ENCODE peak calls at places on chromosomes 6 and 20, in seven cellular contexts. V is neural progenitor cell; R is astrocyte of the cerebellum; M is CD8-positive, alpha-beta T cell; T is tibial nerve; F is heart right ventricle; Q is IMR-90. S is an unnamed sample.

GRCh38 chr6:154123131-154123530 is 84.1 kb downstream of the OPRM1 start:
- DNase-seq in V (peak), R (no peak), M (no peak), T (no peak), F (no peak), Q (no peak), S (no peak)

GRCh38 chr6:3195695-3196497 is 31.6 kb downstream of the TUBB2B start:
- DNase-seq in V (peak), R (no peak), M (no peak), T (no peak), F (no peak), Q (no peak), S (no peak)

GRCh38 chr20:50967621-50968020 is 9.0 kb downstream of the MOCS3 start:
- DNase-seq in V (peak), R (no peak), M (no peak), T (no peak), F (no peak), Q (no peak), S (no peak)

GRCh38 chr6:12753034-12753433 is 36.5 kb downstream of the PHACTR1 start:
- DNase-seq in V (no peak), R (no peak), M (no peak), T (no peak), F (no peak), Q (no peak), S (no peak)

GRCh38 chr6:33759887-33760629 is 13.4 kb upstream of the IP6K3 start:
- DNase-seq in V (no peak), R (no peak), M (no peak), T (no peak), F (no peak), Q (no peak), S (no peak)

GRCh38 chr20:57145089-57145631 is 121.3 kb downstream of the BMP7 start:
- DNase-seq in V (no peak), R (no peak), M (no peak), T (no peak), F (no peak), Q (no peak), S (no peak)

GRCh38 chr20:63696311-63696627 is 183 bp upstream of the TNFRSF6B start:
- DNase-seq in V (peak), R (no peak), M (no peak), T (no peak), F (no peak), Q (no peak), S (no peak)

GRCh38 chr6:77136086-77136485 is 327.2 kb downstream of the HTR1B start:
- DNase-seq in V (no peak), R (no peak), M (no peak), T (no peak), F (no peak), Q (peak), S (no peak)

GRCh38 chr6:99434702-99435530 is 9.8 kb upstream of the PNISR start:
- DNase-seq in V (no peak), R (peak), M (no peak), T (no peak), F (no peak), Q (peak), S (no peak)

GRCh38 chr6:82704048-82704447 is 340.4 kb downstream of the TPBG start:
- DNase-seq in V (no peak), R (no peak), M (no peak), T (no peak), F (no peak), Q (no peak), S (no peak)

GRCh38 chr20:57671662-57672061 is 38.2 kb downstream of the PMEPA1 start:
- DNase-seq in V (no peak), R (no peak), M (no peak), T (no peak), F (no peak), Q (no peak), S (no peak)

GRCh38 chr6:4355241-4355640 is 219.9 kb upstream of the ECI2 start:
- DNase-seq in V (peak), R (no peak), M (no peak), T (no peak), F (no peak), Q (peak), S (peak)

GRCh38 chr6:103002282-103002681 is 1608.8 kb downstream of the GRIK2 start:
- DNase-seq in V (no peak), R (no peak), M (no peak), T (no peak), F (no peak), Q (no peak), S (no peak)

GRCh38 chr6:39929039-39929732 is 5.1 kb downstream of the MOCS1 start:
- DNase-seq in V (no peak), R (no peak), M (no peak), T (no peak), F (no peak), Q (no peak), S (no peak)

GRCh38 chr6:53201270-53201669 is 52.6 kb upstream of the GCM1 start:
- DNase-seq in V (no peak), R (no peak), M (no peak), T (no peak), F (no peak), Q (no peak), S (no peak)

GRCh38 chr20:8423482-8423881 is 291.4 kb downstream of the PLCB1 start:
- DNase-seq in V (no peak), R (no peak), M (no peak), T (no peak), F (no peak), Q (no peak), S (no peak)

GRCh38 chr6:14454467-14454763 is 336.8 kb downstream of the CD83 start:
- DNase-seq in V (no peak), R (no peak), M (no peak), T (no peak), F (no peak), Q (no peak), S (no peak)

GRCh38 chr6:170250981-170251775 is 39.7 kb downstream of the DLL1 start:
- DNase-seq in V (no peak), R (no peak), M (no peak), T (no peak), F (no peak), Q (no peak), S (no peak)

GRCh38 chr6:95232477-95232876 is 344.9 kb upstream of the MANEA start:
- DNase-seq in V (no peak), R (no peak), M (no peak), T (no peak), F (no peak), Q (peak), S (no peak)

GRCh38 chr6:160160450-160160849 is 38.8 kb downstream of the SLC22A1 start:
- DNase-seq in V (no peak), R (peak), M (no peak), T (no peak), F (no peak), Q (peak), S (no peak)

GRCh38 chr6:136412410-136412809 is 122.8 kb upstream of the BCLAF1 start:
- DNase-seq in V (no peak), R (no peak), M (no peak), T (no peak), F (no peak), Q (no peak), S (no peak)

GRCh38 chr6:132235596-132236280 is 165.5 kb downstream of the MOXD1 start:
- DNase-seq in V (no peak), R (no peak), M (no peak), T (no peak), F (no peak), Q (no peak), S (no peak)

GRCh38 chr20:37299718-37300529 is 10.5 kb downstream of the MANBAL start:
- DNase-seq in V (no peak), R (peak), M (no peak), T (no peak), F (no peak), Q (peak), S (no peak)

GRCh38 chr20:50313223-50313820 is 122.7 kb downstream of the CEBPB start:
- DNase-seq in V (no peak), R (no peak), M (no peak), T (no peak), F (no peak), Q (peak), S (no peak)

GRCh38 chr6:156579564-156579963 is 197.6 kb upstream of the ARID1B start:
- DNase-seq in V (no peak), R (no peak), M (no peak), T (no peak), F (no peak), Q (no peak), S (no peak)

GRCh38 chr6:7312616-7313504 is at the start of gene SSR1:
- DNase-seq in V (peak), R (peak), M (peak), T (peak), F (peak), Q (peak), S (peak)

GRCh38 chr20:23782366-23782983 is 31.7 kb upstream of the CST1 start:
- DNase-seq in V (peak), R (no peak), M (no peak), T (no peak), F (no peak), Q (peak), S (no peak)

GRCh38 chr6:130981409-130981808 is 81.6 kb downstream of the EPB41L2 start:
- DNase-seq in V (no peak), R (no peak), M (no peak), T (no peak), F (no peak), Q (peak), S (no peak)

GRCh38 chr20:13786143-13786828 is 1.5 kb downstream of the NDUFAF5 start:
- DNase-seq in V (no peak), R (no peak), M (no peak), T (no peak), F (no peak), Q (no peak), S (no peak)

GRCh38 chr6:134979142-134979541 is 29.2 kb upstream of the ALDH8A1 start:
- DNase-seq in V (no peak), R (no peak), M (no peak), T (no peak), F (no peak), Q (no peak), S (no peak)

GRCh38 chr6:111842891-111843290 is 30.4 kb downstream of the FYN start:
- DNase-seq in V (peak), R (no peak), M (no peak), T (no peak), F (no peak), Q (peak), S (no peak)

GRCh38 chr6:34887753-34888440 is at the start of gene TAF11:
- DNase-seq in V (peak), R (peak), M (peak), T (peak), F (peak), Q (peak), S (peak)

GRCh38 chr20:54250691-54251090 is 42.8 kb downstream of the PFDN4 start:
- DNase-seq in V (no peak), R (no peak), M (no peak), T (no peak), F (no peak), Q (no peak), S (no peak)

DNA sequence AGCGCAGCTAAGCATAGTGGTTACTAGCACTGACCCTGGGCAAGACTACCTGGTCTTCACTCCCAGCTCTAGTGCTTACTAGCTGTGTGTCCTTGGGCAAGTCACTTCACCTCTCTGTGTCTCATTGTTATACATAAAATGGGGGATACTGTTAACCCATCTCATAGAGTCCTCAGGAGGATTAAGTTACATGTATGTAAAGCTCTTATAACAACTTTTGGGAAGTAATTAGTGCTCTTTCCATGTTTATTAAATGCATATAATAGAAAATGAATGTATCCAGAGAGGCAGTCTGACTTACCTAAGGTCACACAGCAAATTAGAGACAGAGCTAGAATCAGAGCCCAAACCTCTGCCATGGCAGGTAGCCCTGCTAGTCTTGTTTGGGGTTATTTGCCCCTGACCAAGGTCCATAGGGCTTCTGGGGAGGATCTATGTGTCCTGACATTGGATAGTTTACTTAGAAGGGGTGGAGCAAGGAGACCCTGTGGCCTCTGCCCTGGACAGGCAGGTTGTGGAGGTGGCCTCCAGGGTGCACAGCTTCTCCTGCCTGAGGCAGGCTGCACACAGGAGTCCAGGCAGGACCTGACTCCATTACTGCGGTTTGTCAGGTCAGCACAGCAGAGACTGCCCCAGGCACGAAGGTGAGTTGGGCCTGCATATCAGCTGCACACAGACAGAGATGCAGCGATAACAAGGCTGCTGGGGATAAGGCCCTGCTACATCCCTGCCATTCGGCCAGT is 8.4 kb upstream of the MAPK13 start:
- DNase-seq in V (no peak), R (no peak), M (no peak), T (no peak), F (no peak), Q (no peak), S (no peak)
- H3K4me3 ChIP-seq in V (no peak), R (no peak), M (no peak), T (no peak), F (no peak), Q (no peak), S (no peak)

DNA sequence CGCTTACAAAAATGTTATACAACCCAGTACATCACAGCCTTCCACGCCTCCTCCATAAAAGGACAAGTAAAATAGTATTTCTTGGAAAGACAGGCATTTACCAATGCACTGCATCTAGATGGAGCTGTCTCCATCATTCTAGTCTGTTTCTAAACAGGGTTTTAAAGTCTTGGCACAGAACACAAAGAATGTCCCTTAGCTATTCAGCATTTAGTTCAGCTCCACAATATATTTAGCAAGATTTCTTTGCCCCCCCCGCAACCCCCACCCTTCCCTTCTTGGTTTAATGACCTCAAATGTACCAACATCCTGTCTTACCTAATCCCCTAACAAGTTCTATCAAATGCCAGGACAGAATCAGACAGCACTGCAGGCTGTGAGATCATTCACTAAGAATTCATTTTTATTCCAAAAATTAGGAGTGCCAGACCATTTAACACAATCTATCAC is 198.6 kb downstream of the BACH2 start:
- DNase-seq in V (no peak), R (peak), M (no peak), T (peak), F (peak), Q (peak), S (peak)
- TF ChIP-seq CTCF in V (peak), R (peak), M (no peak), T (peak), F (peak), Q (peak), S (peak)

GRCh38 chr20:21562656-21563055 is 48.8 kb upstream of the NKX2-2 start:
- DNase-seq in V (no peak), R (no peak), M (no peak), T (no peak), F (no peak), Q (no peak), S (no peak)
- H3K4me3 ChIP-seq in V (no peak), R (no peak), M (no peak), T (no peak), F (no peak), Q (no peak), S (no peak)

DNA sequence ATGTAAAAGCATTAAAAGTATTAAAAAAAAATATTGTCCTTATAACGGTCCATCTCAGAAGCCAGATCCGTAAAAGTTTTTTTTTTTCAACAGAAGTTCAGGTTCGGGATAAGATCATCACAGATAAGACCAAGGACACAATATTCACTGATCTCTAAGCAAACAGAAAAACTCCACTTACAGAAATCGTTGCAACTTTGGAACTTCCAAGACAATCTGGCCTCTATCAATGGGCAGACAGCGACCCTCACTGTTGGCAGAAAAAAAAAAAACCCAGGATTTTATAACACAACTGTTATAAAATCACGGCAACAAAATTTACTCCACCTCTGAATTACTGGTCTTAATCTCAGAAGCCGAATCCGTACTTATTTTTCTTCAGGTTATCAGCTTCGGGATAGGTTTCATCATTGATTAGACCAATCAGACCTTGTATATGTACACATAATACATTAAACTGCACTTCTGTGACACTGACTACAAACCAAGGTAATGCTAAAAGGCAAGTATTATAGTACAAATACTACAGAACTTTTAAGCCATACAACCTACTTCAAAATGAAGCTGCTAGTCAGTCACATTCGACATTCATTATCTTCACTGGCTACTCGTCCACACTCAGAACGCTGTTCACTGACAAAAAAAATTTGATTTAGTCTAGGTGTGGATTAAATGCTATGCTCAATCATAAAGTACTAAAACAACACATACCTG is 34.7 kb upstream of the SYNCRIP start:
- DNase-seq in V (no peak), R (peak), M (no peak), T (no peak), F (no peak), Q (no peak), S (no peak)
- TF ChIP-seq CTCF in V (peak), R (peak), M (no peak), T (peak), F (peak), Q (peak), S (no peak)

GRCh38 chr20:1964061-1964460 is 29.8 kb downstream of the PDYN start:
- DNase-seq in V (no peak), R (no peak), M (no peak), T (no peak), F (no peak), Q (no peak), S (no peak)

GRCh38 chr20:1961374-1961773 is 32.5 kb downstream of the PDYN start:
- DNase-seq in V (no peak), R (no peak), M (no peak), T (no peak), F (no peak), Q (no peak), S (no peak)

GRCh38 chr20:1964659-1965405 is 29.0 kb downstream of the PDYN start:
- DNase-seq in V (peak), R (no peak), M (no peak), T (no peak), F (no peak), Q (no peak), S (no peak)

GRCh38 chr20:1968958-1969357 is 24.9 kb downstream of the PDYN start:
- DNase-seq in V (peak), R (no peak), M (no peak), T (no peak), F (no peak), Q (no peak), S (no peak)

GRCh38 chr20:1965520-1966278 is 28.2 kb downstream of the PDYN start:
- DNase-seq in V (peak), R (no peak), M (peak), T (peak), F (peak), Q (peak), S (no peak)
- H3K4me3 ChIP-seq in V (peak), R (no peak), M (no peak), T (peak), F (no peak), Q (no peak), S (no peak)